ENCODE peak calls at places on chromosomes 4 and X, in seven cellular contexts. One of them, this sample, is unnamed.

GRCh38 chr4:1784789-1785591 is 8.1 kb upstream of the FGFR3 start:
- DNase-seq in heart right ventricle: peak
- DNase-seq in body of pancreas: no peak
- DNase-seq in OCI-LY7: no peak
- DNase-seq in G401: peak
- DNase-seq in BJ: no peak
- DNase-seq in SK-N-SH: peak
- DNase-seq in this sample: no peak

GRCh38 chrX:18895157-18895952 is 88.6 kb downstream of the PHKA2 start:
- DNase-seq in heart right ventricle: peak
- DNase-seq in body of pancreas: no peak
- DNase-seq in OCI-LY7: no peak
- DNase-seq in G401: peak
- DNase-seq in BJ: no peak
- DNase-seq in SK-N-SH: peak
- DNase-seq in this sample: peak

GRCh38 chr4:171650543-171650942 is 162.7 kb upstream of the GALNTL6 start:
- DNase-seq in heart right ventricle: no peak
- DNase-seq in body of pancreas: no peak
- DNase-seq in OCI-LY7: no peak
- DNase-seq in G401: no peak
- DNase-seq in BJ: no peak
- DNase-seq in SK-N-SH: peak
- DNase-seq in this sample: no peak

GRCh38 chrX:54978448-54978847 is 15.5 kb downstream of the PFKFB1 start:
- DNase-seq in heart right ventricle: no peak
- DNase-seq in body of pancreas: no peak
- DNase-seq in OCI-LY7: no peak
- DNase-seq in G401: no peak
- DNase-seq in BJ: no peak
- DNase-seq in SK-N-SH: no peak
- DNase-seq in this sample: no peak

GRCh38 chr4:186844059-186844681 is 120.5 kb upstream of the FAT1 start:
- DNase-seq in heart right ventricle: peak
- DNase-seq in body of pancreas: peak
- DNase-seq in OCI-LY7: no peak
- DNase-seq in G401: peak
- DNase-seq in BJ: no peak
- DNase-seq in SK-N-SH: no peak
- DNase-seq in this sample: peak

GRCh38 chr4:88143504-88143903 is 14.9 kb downstream of the ABCG2 start:
- DNase-seq in heart right ventricle: no peak
- DNase-seq in body of pancreas: no peak
- DNase-seq in OCI-LY7: no peak
- DNase-seq in G401: no peak
- DNase-seq in BJ: no peak
- DNase-seq in SK-N-SH: no peak
- DNase-seq in this sample: no peak

GRCh38 chr4:118955515-118955914 is 66.9 kb downstream of the SYNPO2 start:
- DNase-seq in heart right ventricle: no peak
- DNase-seq in body of pancreas: no peak
- DNase-seq in OCI-LY7: no peak
- DNase-seq in G401: no peak
- DNase-seq in BJ: peak
- DNase-seq in SK-N-SH: no peak
- DNase-seq in this sample: no peak

GRCh38 chr4:86556791-86557415 is 37.2 kb upstream of the PTPN13 start:
- DNase-seq in heart right ventricle: no peak
- DNase-seq in body of pancreas: no peak
- DNase-seq in OCI-LY7: no peak
- DNase-seq in G401: no peak
- DNase-seq in BJ: peak
- DNase-seq in SK-N-SH: no peak
- DNase-seq in this sample: no peak

GRCh38 chr4:1472148-1472797 is 66.0 kb upstream of the NKX1-1 start:
- DNase-seq in heart right ventricle: peak
- DNase-seq in body of pancreas: no peak
- DNase-seq in OCI-LY7: no peak
- DNase-seq in G401: no peak
- DNase-seq in BJ: no peak
- DNase-seq in SK-N-SH: peak
- DNase-seq in this sample: no peak

GRCh38 chrX:155048997-155049619 is 21.8 kb downstream of the CMC4 start:
- DNase-seq in heart right ventricle: no peak
- DNase-seq in body of pancreas: peak
- DNase-seq in OCI-LY7: peak
- DNase-seq in G401: peak
- DNase-seq in BJ: no peak
- DNase-seq in SK-N-SH: peak
- DNase-seq in this sample: peak

GRCh38 chr4:2817701-2818350 is 24.9 kb downstream of the SH3BP2 start:
- DNase-seq in heart right ventricle: peak
- DNase-seq in body of pancreas: peak
- DNase-seq in OCI-LY7: no peak
- DNase-seq in G401: peak
- DNase-seq in BJ: no peak
- DNase-seq in SK-N-SH: peak
- DNase-seq in this sample: peak

GRCh38 chrX:42944381-42944998 is 166.5 kb upstream of the PPP1R2C start:
- DNase-seq in heart right ventricle: no peak
- DNase-seq in body of pancreas: no peak
- DNase-seq in OCI-LY7: peak
- DNase-seq in G401: no peak
- DNase-seq in BJ: no peak
- DNase-seq in SK-N-SH: no peak
- DNase-seq in this sample: no peak

GRCh38 chr4:3526456-3526855 is 5.8 kb downstream of the LRPAP1 start:
- DNase-seq in heart right ventricle: no peak
- DNase-seq in body of pancreas: no peak
- DNase-seq in OCI-LY7: no peak
- DNase-seq in G401: no peak
- DNase-seq in BJ: no peak
- DNase-seq in SK-N-SH: no peak
- DNase-seq in this sample: no peak

GRCh38 chrX:43557792-43558191 is 98.3 kb upstream of the MAOA start:
- DNase-seq in heart right ventricle: peak
- DNase-seq in body of pancreas: peak
- DNase-seq in OCI-LY7: peak
- DNase-seq in G401: peak
- DNase-seq in BJ: no peak
- DNase-seq in SK-N-SH: peak
- DNase-seq in this sample: peak

GRCh38 chr4:8467016-8467415 is 26.4 kb downstream of the TRMT44 start:
- DNase-seq in heart right ventricle: no peak
- DNase-seq in body of pancreas: no peak
- DNase-seq in OCI-LY7: no peak
- DNase-seq in G401: no peak
- DNase-seq in BJ: no peak
- DNase-seq in SK-N-SH: no peak
- DNase-seq in this sample: no peak